ENCODE peak calls at places on chromosomes 12 and 14, in seven cellular contexts. One of them, this sample, is unnamed.

GRCh38 chr12:112350593-112351592 is 31.3 kb downstream of the HECTD4 start:
- DNase-seq in fibroblast of pulmonary artery: no peak
- DNase-seq in right lobe of liver: no peak
- DNase-seq in fibroblast of the aortic adventitia: peak; percentile 77
- DNase-seq in CD8-positive, alpha-beta T cell: no peak
- DNase-seq in Peyer's patch: no peak
- DNase-seq in choroid plexus epithelial cell: no peak
- DNase-seq in this sample: no peak

GRCh38 chr12:49043856-49044258 is 16.7 kb downstream of the KMT2D start:
- DNase-seq in fibroblast of pulmonary artery: peak; percentile 66
- DNase-seq in right lobe of liver: no peak
- DNase-seq in fibroblast of the aortic adventitia: peak; percentile 50
- DNase-seq in CD8-positive, alpha-beta T cell: peak; percentile 90
- DNase-seq in Peyer's patch: peak; percentile 61
- DNase-seq in choroid plexus epithelial cell: peak; percentile 71
- DNase-seq in this sample: no peak

GRCh38 chr14:36829547-36829946 is 167.9 kb downstream of the PAX9 start:
- DNase-seq in fibroblast of pulmonary artery: no peak
- DNase-seq in right lobe of liver: no peak
- DNase-seq in fibroblast of the aortic adventitia: no peak
- DNase-seq in CD8-positive, alpha-beta T cell: no peak
- DNase-seq in Peyer's patch: no peak
- DNase-seq in choroid plexus epithelial cell: no peak
- DNase-seq in this sample: no peak

GRCh38 chr12:67006612-67007011 is 262.5 kb upstream of the CAND1 start:
- DNase-seq in fibroblast of pulmonary artery: no peak
- DNase-seq in right lobe of liver: no peak
- DNase-seq in fibroblast of the aortic adventitia: no peak
- DNase-seq in CD8-positive, alpha-beta T cell: no peak
- DNase-seq in Peyer's patch: no peak
- DNase-seq in choroid plexus epithelial cell: no peak
- DNase-seq in this sample: no peak

GRCh38 chr12:7205091-7205490 is 15.6 kb downstream of the PEX5 start:
- DNase-seq in fibroblast of pulmonary artery: no peak
- DNase-seq in right lobe of liver: no peak
- DNase-seq in fibroblast of the aortic adventitia: no peak
- DNase-seq in CD8-positive, alpha-beta T cell: no peak
- DNase-seq in Peyer's patch: no peak
- DNase-seq in choroid plexus epithelial cell: no peak
- DNase-seq in this sample: no peak

GRCh38 chr14:99270491-99271287 is 1.3 kb downstream of the BCL11B start:
- DNase-seq in fibroblast of pulmonary artery: no peak
- DNase-seq in right lobe of liver: no peak
- DNase-seq in fibroblast of the aortic adventitia: no peak
- DNase-seq in CD8-positive, alpha-beta T cell: peak; percentile 46
- DNase-seq in Peyer's patch: no peak
- DNase-seq in choroid plexus epithelial cell: no peak
- DNase-seq in this sample: no peak

GRCh38 chr14:61544448-61545202 is 150.7 kb upstream of the HIF1A start:
- DNase-seq in fibroblast of pulmonary artery: no peak
- DNase-seq in right lobe of liver: no peak
- DNase-seq in fibroblast of the aortic adventitia: no peak
- DNase-seq in CD8-positive, alpha-beta T cell: no peak
- DNase-seq in Peyer's patch: no peak
- DNase-seq in choroid plexus epithelial cell: no peak
- DNase-seq in this sample: no peak

GRCh38 chr12:109387425-109388166 is 39.9 kb downstream of the MYO1H start:
- DNase-seq in fibroblast of pulmonary artery: peak; percentile 50
- DNase-seq in right lobe of liver: no peak
- DNase-seq in fibroblast of the aortic adventitia: peak; percentile 53
- DNase-seq in CD8-positive, alpha-beta T cell: no peak
- DNase-seq in Peyer's patch: no peak
- DNase-seq in choroid plexus epithelial cell: peak; percentile 44
- DNase-seq in this sample: peak; percentile 32

GRCh38 chr12:58291106-58291505 is 349.7 kb downstream of the ATP23 start:
- DNase-seq in fibroblast of pulmonary artery: no peak
- DNase-seq in right lobe of liver: no peak
- DNase-seq in fibroblast of the aortic adventitia: no peak
- DNase-seq in CD8-positive, alpha-beta T cell: no peak
- DNase-seq in Peyer's patch: no peak
- DNase-seq in choroid plexus epithelial cell: no peak
- DNase-seq in this sample: no peak

GRCh38 chr12:109759076-109759420 is 45.4 kb downstream of the FAM222A start:
- DNase-seq in fibroblast of pulmonary artery: no peak
- DNase-seq in right lobe of liver: peak; percentile 40
- DNase-seq in fibroblast of the aortic adventitia: no peak
- DNase-seq in CD8-positive, alpha-beta T cell: no peak
- DNase-seq in Peyer's patch: no peak
- DNase-seq in choroid plexus epithelial cell: no peak
- DNase-seq in this sample: no peak

GRCh38 chr12:47636908-47637780 is 68.7 kb downstream of the RPAP3 start:
- DNase-seq in fibroblast of pulmonary artery: peak; percentile 30
- DNase-seq in right lobe of liver: peak; percentile 41
- DNase-seq in fibroblast of the aortic adventitia: peak; percentile 20
- DNase-seq in CD8-positive, alpha-beta T cell: peak; percentile 28
- DNase-seq in Peyer's patch: no peak
- DNase-seq in choroid plexus epithelial cell: peak; percentile 45
- DNase-seq in this sample: no peak

GRCh38 chr14:104895786-104896642 is 28.7 kb upstream of the PLD4 start:
- DNase-seq in fibroblast of pulmonary artery: no peak
- DNase-seq in right lobe of liver: no peak
- DNase-seq in fibroblast of the aortic adventitia: no peak
- DNase-seq in CD8-positive, alpha-beta T cell: no peak
- DNase-seq in Peyer's patch: no peak
- DNase-seq in choroid plexus epithelial cell: no peak
- DNase-seq in this sample: no peak

GRCh38 chr14:66247662-66248061 is 238.5 kb upstream of the CCDC196 start:
- DNase-seq in fibroblast of pulmonary artery: no peak
- DNase-seq in right lobe of liver: no peak
- DNase-seq in fibroblast of the aortic adventitia: no peak
- DNase-seq in CD8-positive, alpha-beta T cell: no peak
- DNase-seq in Peyer's patch: no peak
- DNase-seq in choroid plexus epithelial cell: no peak
- DNase-seq in this sample: no peak

GRCh38 chr14:76811561-76811960 is 1.1 kb downstream of the ANGEL1 start:
- DNase-seq in fibroblast of pulmonary artery: peak; percentile 42
- DNase-seq in right lobe of liver: no peak
- DNase-seq in fibroblast of the aortic adventitia: peak; percentile 31
- DNase-seq in CD8-positive, alpha-beta T cell: no peak
- DNase-seq in Peyer's patch: no peak
- DNase-seq in choroid plexus epithelial cell: peak; percentile 30
- DNase-seq in this sample: no peak
- H3K4me3 ChIP-seq in fibroblast of pulmonary artery: peak overlapping the region; percentile 78
- H3K4me3 ChIP-seq in right lobe of liver: peak overlapping the region; percentile 52
- H3K4me3 ChIP-seq in fibroblast of the aortic adventitia: peak overlapping the region; percentile 77
- H3K4me3 ChIP-seq in CD8-positive, alpha-beta T cell: peak overlapping the region; percentile 73
- H3K4me3 ChIP-seq in Peyer's patch: peak overlapping the region; percentile 86
- H3K4me3 ChIP-seq in choroid plexus epithelial cell: peak overlapping the region; percentile 83
- H3K4me3 ChIP-seq in this sample: peak overlapping the region; percentile 84

GRCh38 chr14:74577247-74577947 is 34.6 kb downstream of the LTBP2 start:
- DNase-seq in fibroblast of pulmonary artery: peak; percentile 74
- DNase-seq in right lobe of liver: peak; percentile 44
- DNase-seq in fibroblast of the aortic adventitia: peak; percentile 81
- DNase-seq in CD8-positive, alpha-beta T cell: no peak
- DNase-seq in Peyer's patch: no peak
- DNase-seq in choroid plexus epithelial cell: peak; percentile 41
- DNase-seq in this sample: no peak
- TF ChIP-seq CTCF in fibroblast of pulmonary artery: no peak
- TF ChIP-seq CTCF in right lobe of liver: no peak
- TF ChIP-seq CTCF in fibroblast of the aortic adventitia: no peak
- TF ChIP-seq CTCF in CD8-positive, alpha-beta T cell: no peak
- TF ChIP-seq CTCF in Peyer's patch: no peak
- TF ChIP-seq CTCF in choroid plexus epithelial cell: no peak
- TF ChIP-seq CTCF in this sample: no peak

DNA sequence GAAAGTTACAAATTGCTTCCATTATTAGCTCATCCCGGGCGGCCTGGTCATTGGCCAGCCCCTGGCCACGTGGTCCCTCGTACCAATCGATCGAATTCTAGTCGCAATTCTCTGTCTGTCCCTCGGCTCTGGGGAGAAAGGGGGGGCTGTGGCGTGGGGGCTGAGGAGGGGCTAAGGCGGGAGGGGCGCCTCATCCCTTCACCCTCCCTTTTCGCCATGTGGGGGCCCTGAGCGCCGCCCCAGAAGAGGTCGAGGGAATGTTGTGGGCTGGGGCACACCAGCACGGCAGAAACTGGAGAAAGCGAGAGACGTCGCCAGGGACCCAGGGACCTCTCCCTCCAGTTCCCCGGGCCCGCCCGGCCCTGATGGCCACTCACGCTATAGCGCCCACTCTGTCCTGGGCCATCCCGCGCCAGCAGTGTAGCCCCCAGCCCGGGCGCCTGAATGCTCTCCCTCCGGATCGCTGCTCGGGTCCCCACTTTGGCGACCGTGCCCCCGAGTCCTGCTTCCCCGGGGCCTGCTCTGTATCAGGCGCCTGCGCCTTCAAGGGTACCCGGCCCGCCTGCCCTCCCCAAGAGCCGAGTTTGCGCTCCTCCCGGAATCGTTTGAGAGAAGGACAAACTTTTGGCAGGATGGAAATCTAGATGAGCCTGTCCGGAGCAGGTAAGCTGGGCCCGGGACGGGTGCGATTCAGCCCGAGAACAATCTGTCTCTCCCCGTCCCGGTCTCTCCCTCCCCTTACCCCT is 62.7 kb downstream of the SMUG1 start:
- DNase-seq in fibroblast of pulmonary artery: no peak
- DNase-seq in right lobe of liver: no peak
- DNase-seq in fibroblast of the aortic adventitia: no peak
- DNase-seq in CD8-positive, alpha-beta T cell: no peak
- DNase-seq in Peyer's patch: no peak
- DNase-seq in choroid plexus epithelial cell: no peak
- DNase-seq in this sample: no peak
- H3K4me3 ChIP-seq in fibroblast of pulmonary artery: peak overlapping the region; percentile 27
- H3K4me3 ChIP-seq in right lobe of liver: peak overlapping the region; percentile 32
- H3K4me3 ChIP-seq in fibroblast of the aortic adventitia: peak overlapping the region; percentile 61
- H3K4me3 ChIP-seq in CD8-positive, alpha-beta T cell: peak overlapping the region; percentile 35
- H3K4me3 ChIP-seq in Peyer's patch: peak overlapping the region; percentile 54
- H3K4me3 ChIP-seq in choroid plexus epithelial cell: no peak overlapping the region
- H3K4me3 ChIP-seq in this sample: peak overlapping the region; percentile 46

DNA sequence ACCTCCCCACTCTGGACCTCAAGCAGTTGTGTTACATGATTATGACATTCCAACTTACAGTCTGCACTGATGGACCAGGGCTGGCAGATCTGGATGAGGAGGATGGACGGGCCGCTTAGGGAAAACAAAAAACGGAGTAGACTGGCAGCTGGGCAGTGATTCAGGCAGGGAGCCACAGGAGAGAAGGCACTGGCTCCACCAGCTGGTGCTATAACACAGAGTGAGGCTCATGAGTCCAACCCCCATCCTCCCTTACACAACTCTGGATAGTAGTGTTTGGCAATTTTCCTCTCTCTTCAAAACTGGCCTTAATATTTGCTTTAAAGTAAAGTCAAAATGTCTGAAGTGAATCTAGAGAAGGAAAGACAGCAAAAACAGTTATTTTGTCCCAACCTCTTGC is 9.7 kb upstream of the RIC8B start:
- DNase-seq in fibroblast of pulmonary artery: peak; percentile 68
- DNase-seq in right lobe of liver: peak; percentile 77
- DNase-seq in fibroblast of the aortic adventitia: no peak
- DNase-seq in CD8-positive, alpha-beta T cell: no peak
- DNase-seq in Peyer's patch: no peak
- DNase-seq in choroid plexus epithelial cell: peak; percentile 59
- DNase-seq in this sample: no peak
- TF ChIP-seq CTCF in fibroblast of pulmonary artery: peak; percentile 24
- TF ChIP-seq CTCF in right lobe of liver: peak; percentile 55
- TF ChIP-seq CTCF in fibroblast of the aortic adventitia: peak; percentile 3
- TF ChIP-seq CTCF in CD8-positive, alpha-beta T cell: no peak
- TF ChIP-seq CTCF in Peyer's patch: peak; percentile 10
- TF ChIP-seq CTCF in choroid plexus epithelial cell: peak; percentile 41
- TF ChIP-seq CTCF in this sample: no peak

GRCh38 chr12:27331927-27332324 is 710 bp upstream of the BMAL2 start:
- DNase-seq in fibroblast of pulmonary artery: no peak
- DNase-seq in right lobe of liver: no peak
- DNase-seq in fibroblast of the aortic adventitia: peak; percentile 25
- DNase-seq in CD8-positive, alpha-beta T cell: no peak
- DNase-seq in Peyer's patch: no peak
- DNase-seq in choroid plexus epithelial cell: peak; percentile 4
- DNase-seq in this sample: no peak
- H3K4me3 ChIP-seq in fibroblast of pulmonary artery: peak overlapping the region; percentile 67
- H3K4me3 ChIP-seq in right lobe of liver: peak overlapping the region; percentile 66
- H3K4me3 ChIP-seq in fibroblast of the aortic adventitia: peak overlapping the region; percentile 80
- H3K4me3 ChIP-seq in CD8-positive, alpha-beta T cell: no peak overlapping the region
- H3K4me3 ChIP-seq in Peyer's patch: peak overlapping the region; percentile 89
- H3K4me3 ChIP-seq in choroid plexus epithelial cell: no peak overlapping the region
- H3K4me3 ChIP-seq in this sample: peak overlapping the region; percentile 73

GRCh38 chr14:69518341-69519101 is 34.0 kb downstream of the PLEKHD1 start:
- DNase-seq in fibroblast of pulmonary artery: no peak
- DNase-seq in right lobe of liver: no peak
- DNase-seq in fibroblast of the aortic adventitia: no peak
- DNase-seq in CD8-positive, alpha-beta T cell: no peak
- DNase-seq in Peyer's patch: no peak
- DNase-seq in choroid plexus epithelial cell: no peak
- DNase-seq in this sample: no peak
- TF ChIP-seq CTCF in fibroblast of pulmonary artery: no peak
- TF ChIP-seq CTCF in right lobe of liver: no peak
- TF ChIP-seq CTCF in fibroblast of the aortic adventitia: no peak
- TF ChIP-seq CTCF in CD8-positive, alpha-beta T cell: no peak
- TF ChIP-seq CTCF in Peyer's patch: no peak
- TF ChIP-seq CTCF in choroid plexus epithelial cell: no peak
- TF ChIP-seq CTCF in this sample: no peak

GRCh38 chr12:76422154-76422877 is 74.1 kb upstream of the BBS10 start:
- DNase-seq in fibroblast of pulmonary artery: no peak
- DNase-seq in right lobe of liver: no peak
- DNase-seq in fibroblast of the aortic adventitia: no peak
- DNase-seq in CD8-positive, alpha-beta T cell: no peak
- DNase-seq in Peyer's patch: no peak
- DNase-seq in choroid plexus epithelial cell: peak; percentile 32
- DNase-seq in this sample: no peak
- H3K4me3 ChIP-seq in fibroblast of pulmonary artery: peak overlapping the region; percentile 7
- H3K4me3 ChIP-seq in right lobe of liver: no peak overlapping the region
- H3K4me3 ChIP-seq in fibroblast of the aortic adventitia: no peak overlapping the region
- H3K4me3 ChIP-seq in CD8-positive, alpha-beta T cell: no peak overlapping the region
- H3K4me3 ChIP-seq in Peyer's patch: no peak overlapping the region
- H3K4me3 ChIP-seq in choroid plexus epithelial cell: peak overlapping the region; percentile 52
- H3K4me3 ChIP-seq in this sample: peak overlapping the region; percentile 34

This sample was measured in HFF-Myc.